ENCODE peak calls at places on chromosomes 2 and 18, in five cellular contexts. R is amniotic stem cell, W is endothelial cell, H is T-helper 1 cell, Y is aorta. O is an unnamed sample.

GRCh38 chr2:10327896-10328666 is 25.4 kb downstream of the HPCAL1 start:
- DNase-seq in W (no peak), H (no peak), R (no peak), Y (peak; percentile 41), O (no peak)

GRCh38 chr2:28320009-28320365 is 72.7 kb upstream of the FOSL2 start:
- DNase-seq in H (no peak), Y (no peak), R (no peak), W (no peak), O (no peak)

GRCh38 chr2:96495983-96496382 is 9.2 kb downstream of the NEURL3 start:
- DNase-seq in R (no peak), H (no peak), W (no peak), Y (no peak), O (no peak)

GRCh38 chr2:54401592-54401991 is 54.5 kb upstream of the SPTBN1 start:
- DNase-seq in Y (no peak), W (no peak), R (no peak), H (no peak), O (no peak)

GRCh38 chr2:127012868-127013267 is 94.1 kb downstream of the BIN1 start:
- DNase-seq in W (no peak), R (no peak), H (no peak), Y (no peak), O (no peak)

GRCh38 chr18:48529796-48530195 is 9.0 kb upstream of the CTIF start:
- DNase-seq in Y (no peak), W (no peak), R (peak; percentile 70), H (no peak), O (no peak)

GRCh38 chr2:63881208-63881607 is 39.5 kb downstream of the UGP2 start:
- DNase-seq in Y (no peak), R (no peak), W (no peak), H (no peak), O (no peak)

GRCh38 chr2:174794851-174795374 is 30.6 kb upstream of the CHRNA1 start:
- DNase-seq in Y (no peak), R (no peak), W (no peak), H (no peak), O (no peak)

GRCh38 chr2:149161481-149162225 is 123.2 kb downstream of the LYPD6B start:
- DNase-seq in R (no peak), W (no peak), Y (no peak), H (no peak), O (no peak)

GRCh38 chr2:172999641-173000387 is 75.8 kb upstream of the MAP3K20 start:
- DNase-seq in R (no peak), H (no peak), W (no peak), Y (no peak), O (no peak)

GRCh38 chr2:74373189-74373588 is 6.9 kb downstream of the DCTN1 start:
- DNase-seq in R (no peak), H (no peak), Y (no peak), W (no peak), O (peak; percentile 28)

GRCh38 chr2:70890469-70891065 is 45.1 kb upstream of the ATP6V1B1 start:
- DNase-seq in Y (no peak), R (no peak), H (no peak), W (no peak), O (no peak)

GRCh38 chr2:54575379-54575888 is 119.3 kb downstream of the SPTBN1 start:
- DNase-seq in W (no peak), H (no peak), R (no peak), Y (no peak), O (no peak)

GRCh38 chr2:26696352-26696816 is 3.9 kb downstream of the KCNK3 start:
- DNase-seq in R (peak; percentile 64), W (no peak), H (no peak), Y (no peak), O (peak; percentile 9)

GRCh38 chr2:8219631-8220393 is 462.0 kb upstream of the ID2 start:
- DNase-seq in R (no peak), Y (peak; percentile 93), W (no peak), H (no peak), O (no peak)